ENCODE peak calls at places on chromosome 17, in four cellular contexts. I is hepatocyte, K is lung, V is ovary. N is an unnamed sample.

GRCh38 chr17:21375757-21376584 is at the start of gene KCNJ12:
- DNase-seq in K (no peak), I (peak; percentile 39), V (peak; percentile 52), N (no peak)

GRCh38 chr17:77613627-77614026 is 344.9 kb upstream of the TNRC6C start:
- DNase-seq in I (no peak), V (no peak), K (no peak), N (no peak)

GRCh38 chr17:57782642-57783337 is 37.7 kb upstream of the CCDC182 start:
- DNase-seq in K (no peak), I (no peak), V (no peak), N (no peak)

GRCh38 chr17:80709090-80709695 is 164.6 kb downstream of the RPTOR start:
- DNase-seq in I (no peak), V (no peak), K (no peak), N (no peak)

GRCh38 chr17:76866774-76867577 is 1.2 kb upstream of the MGAT5B start:
- DNase-seq in K (no peak), V (no peak), I (no peak), N (no peak)

GRCh38 chr17:79948406-79948917 is 87.2 kb downstream of the TBC1D16 start:
- DNase-seq in K (no peak), I (no peak), V (no peak), N (no peak)

GRCh38 chr17:36879027-36879426 is 58.2 kb upstream of the LHX1 start:
- DNase-seq in V (no peak), K (no peak), I (no peak), N (no peak)

GRCh38 chr17:33765871-33766270 is 472.8 kb upstream of the ASIC2 start:
- DNase-seq in K (no peak), I (no peak), V (no peak), N (no peak)

GRCh38 chr17:79152636-79153035 is 78.0 kb downstream of the ENGASE start:
- DNase-seq in K (no peak), V (no peak), I (no peak), N (no peak)

GRCh38 chr17:67443931-67444597 is 67.0 kb downstream of the PITPNC1 start:
- DNase-seq in I (no peak), K (no peak), V (no peak), N (no peak)

GRCh38 chr17:77441130-77441920 is 300.6 kb downstream of the SEC14L1 start:
- DNase-seq in V (no peak), I (no peak), K (no peak), N (no peak)

GRCh38 chr17:27559506-27559931 is 71.5 kb upstream of the LGALS9 start:
- DNase-seq in V (peak; percentile 76), I (peak; percentile 65), K (peak; percentile 40), N (no peak)

GRCh38 chr17:72249441-72249840 is 128.6 kb downstream of the SOX9 start:
- DNase-seq in V (no peak), I (no peak), K (no peak), N (no peak)

GRCh38 chr17:68909066-68909465 is 46.1 kb downstream of the ABCA8 start:
- DNase-seq in K (peak; percentile 40), I (peak; percentile 83), V (no peak), N (no peak)

GRCh38 chr17:8807070-8807550 is 7.9 kb upstream of the MFSD6L start:
- DNase-seq in V (no peak), K (no peak), I (no peak), N (no peak)

GRCh38 chr17:34765291-34765690 is 185.9 kb downstream of the TMEM132E start:
- DNase-seq in K (no peak), I (no peak), V (no peak), N (no peak)

GRCh38 chr17:30829022-30829421 is 2.7 kb upstream of the ATAD5 start:
- DNase-seq in I (no peak), K (no peak), V (no peak), N (no peak)

GRCh38 chr17:29909604-29910003 is 20.4 kb downstream of the SSH2 start:
- DNase-seq in I (no peak), V (no peak), K (no peak), N (no peak)

GRCh38 chr17:63831505-63831904 is 4.0 kb upstream of the FTSJ3 start:
- DNase-seq in I (no peak), K (no peak), V (no peak), N (no peak)
- H3K4me3 ChIP-seq in I (no peak overlapping the region), K (no peak overlapping the region), V (no peak overlapping the region), N (no peak overlapping the region)

DNA sequence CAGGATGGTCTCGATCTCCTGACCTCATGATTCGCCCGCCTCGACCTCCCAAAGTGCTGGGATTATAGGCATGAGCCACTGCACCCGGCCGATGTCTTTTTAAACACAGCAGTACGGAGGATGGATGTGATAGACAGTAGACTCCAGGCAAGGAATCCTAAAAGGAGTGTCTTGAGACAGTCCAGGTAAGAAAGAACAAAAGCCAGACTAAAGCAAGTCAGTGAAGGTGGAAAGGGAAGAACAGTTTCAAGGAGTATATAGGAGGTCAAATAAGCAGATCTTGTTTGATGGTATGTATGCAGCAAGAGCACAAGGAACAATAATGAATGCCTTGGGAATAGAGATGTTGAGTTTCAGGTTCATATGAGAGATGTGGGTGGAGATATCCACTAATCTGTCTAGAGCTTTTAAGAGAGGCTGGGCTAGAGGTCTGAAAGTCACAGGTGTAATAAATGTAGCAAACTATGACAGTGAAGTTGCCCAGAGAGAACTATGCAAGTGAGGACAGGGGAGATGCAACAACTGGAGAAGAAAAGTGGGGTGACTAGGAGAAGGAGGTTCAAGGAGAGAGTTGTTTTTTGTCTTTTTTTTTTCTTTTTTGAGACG is 4.5 kb downstream of the TUBD1 start:
- DNase-seq in V (no peak), K (no peak), I (no peak), N (no peak)
- H3K36me3 ChIP-seq in V (no peaks in the 10 kb centered on the region), K (no peaks in the 10 kb centered on the region), I (no peaks in the 10 kb centered on the region), N (no peaks in the 10 kb centered on the region)

GRCh38 chr17:75034236-75034908 is 12.4 kb downstream of the ATP5PD start:
- DNase-seq in K (peak; percentile 87), I (peak; percentile 92), V (peak; percentile 94), N (peak; percentile 96)
- TF ChIP-seq CTCF in K (no peak), I (peak; percentile 38), V (no peak), N (peak; percentile 17)

DNA sequence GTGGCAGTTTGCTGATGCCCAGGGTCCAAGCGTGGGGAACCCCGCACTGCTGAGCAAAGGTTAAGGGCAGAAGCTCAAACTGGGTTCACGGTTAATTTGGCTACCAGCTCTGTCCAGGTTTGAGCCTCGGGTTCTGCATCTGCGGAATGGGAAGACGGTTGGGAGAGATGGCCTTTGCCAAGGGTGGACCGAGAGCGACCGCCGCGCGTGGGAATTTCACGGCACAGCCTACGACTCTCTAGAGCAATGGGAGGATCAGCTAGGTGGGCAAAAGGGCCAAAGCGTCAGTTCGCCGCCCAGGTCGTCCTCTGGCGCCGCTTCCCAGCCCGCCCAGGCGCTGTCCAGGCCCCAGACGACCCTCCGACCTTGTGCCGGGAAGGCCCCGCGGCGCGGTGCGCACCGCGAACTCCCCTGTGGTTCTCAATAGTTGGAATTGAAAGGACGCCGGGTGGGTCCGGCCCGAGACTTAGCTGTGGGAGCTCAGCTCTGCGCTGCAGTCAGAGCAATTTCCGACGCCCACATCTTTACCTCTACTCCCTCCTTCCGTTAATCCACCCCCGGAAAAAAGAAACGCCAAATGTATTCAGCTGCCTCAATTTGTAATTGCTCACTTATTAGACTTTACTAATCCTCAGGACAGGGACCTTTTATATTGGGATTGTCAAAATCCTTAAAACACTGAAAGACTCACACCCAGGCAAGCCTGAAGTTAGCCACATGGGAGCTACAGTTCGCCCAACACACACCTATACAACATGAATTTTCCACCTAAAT is 2.5 kb upstream of the HS3ST3B1 start:
- DNase-seq in V (no peak), K (peak; percentile 22), I (no peak), N (no peak)
- H3K4me3 ChIP-seq in V (no peak overlapping the region), K (no peak overlapping the region), I (no peak overlapping the region), N (no peak overlapping the region)

GRCh38 chr17:4009164-4009785 is 45.0 kb upstream of the ATP2A3 start:
- DNase-seq in V (no peak), K (no peak), I (no peak), N (no peak)
- H3K36me3 ChIP-seq in V (no peaks in the 10 kb centered on the region), K (peaks cover 24% of the 10 kb centered on the region), I (no peaks in the 10 kb centered on the region), N (no peaks in the 10 kb centered on the region)

DNA sequence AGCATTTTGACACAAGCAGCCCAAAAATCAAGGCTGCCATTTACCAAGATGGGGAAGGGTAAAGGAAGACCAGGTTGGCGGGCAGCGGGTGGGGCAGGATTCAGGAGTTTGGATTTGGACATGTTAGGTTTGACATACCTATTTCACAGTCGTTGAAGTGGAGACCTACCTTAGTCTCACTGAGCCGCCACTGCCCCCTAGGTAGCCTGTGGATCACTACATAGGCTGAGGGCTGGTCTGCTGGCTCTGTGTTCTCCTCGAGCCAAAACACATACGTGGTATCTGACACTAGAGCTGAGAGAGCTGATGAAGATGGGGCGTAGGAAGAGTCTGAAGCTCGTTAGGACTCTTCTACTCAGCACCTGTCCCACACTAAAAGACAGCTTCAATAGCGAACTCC is 115.1 kb downstream of the HIC1 start:
- DNase-seq in I (no peak), V (no peak), K (no peak), N (peak; percentile 42)
- TF ChIP-seq CTCF in I (no peak), V (no peak), K (no peak), N (no peak)

N was measured in Caco-2.